ENCODE peak calls at places on chromosomes 6 and 20, in ten cellular contexts. One of them, this sample, is unnamed.

GRCh38 chr6:24545691-24546090 is 50.9 kb downstream of the ALDH5A1 start:
- DNase-seq in midbrain: no peak
- DNase-seq in aorta: no peak
- DNase-seq in activated CD8-positive, alpha-beta memory T cell treated with anti-CD3 and anti-CD28 coated beads, Interleukin-2, amount 50 U/mL, for 48 hours: no peak
- DNase-seq in HTR-8/SVneo: no peak
- DNase-seq in HFFc6: no peak
- DNase-seq in stimulated activated CD4-positive, alpha-beta T cell treated with anti-CD3 and anti-CD28 coated beads, Interleukin-12 subunit alpha, Interleukin-12 subunit beta, amount 100 ng/mL, for 48 hours: no peak
- DNase-seq in iris pigment epithelial cell: no peak
- DNase-seq in KG1: no peak
- DNase-seq in GF-D8: no peak
- DNase-seq in this sample: no peak

GRCh38 chr6:54516331-54516730 is 208.1 kb downstream of the TINAG start:
- DNase-seq in midbrain: no peak
- DNase-seq in aorta: no peak
- DNase-seq in activated CD8-positive, alpha-beta memory T cell treated with anti-CD3 and anti-CD28 coated beads, Interleukin-2, amount 50 U/mL, for 48 hours: no peak
- DNase-seq in HTR-8/SVneo: no peak
- DNase-seq in HFFc6: no peak
- DNase-seq in stimulated activated CD4-positive, alpha-beta T cell treated with anti-CD3 and anti-CD28 coated beads, Interleukin-12 subunit alpha, Interleukin-12 subunit beta, amount 100 ng/mL, for 48 hours: no peak
- DNase-seq in iris pigment epithelial cell: no peak
- DNase-seq in KG1: no peak
- DNase-seq in GF-D8: no peak
- DNase-seq in this sample: no peak

GRCh38 chr6:107235521-107235920 is 120.2 kb upstream of the BEND3 start:
- DNase-seq in midbrain: no peak
- DNase-seq in aorta: no peak
- DNase-seq in activated CD8-positive, alpha-beta memory T cell treated with anti-CD3 and anti-CD28 coated beads, Interleukin-2, amount 50 U/mL, for 48 hours: no peak
- DNase-seq in HTR-8/SVneo: no peak
- DNase-seq in HFFc6: no peak
- DNase-seq in stimulated activated CD4-positive, alpha-beta T cell treated with anti-CD3 and anti-CD28 coated beads, Interleukin-12 subunit alpha, Interleukin-12 subunit beta, amount 100 ng/mL, for 48 hours: no peak
- DNase-seq in iris pigment epithelial cell: peak
- DNase-seq in KG1: no peak
- DNase-seq in GF-D8: no peak
- DNase-seq in this sample: no peak

GRCh38 chr6:170345662-170346061 is 39.1 kb downstream of the FAM120B start:
- DNase-seq in midbrain: no peak
- DNase-seq in aorta: no peak
- DNase-seq in activated CD8-positive, alpha-beta memory T cell treated with anti-CD3 and anti-CD28 coated beads, Interleukin-2, amount 50 U/mL, for 48 hours: no peak
- DNase-seq in HTR-8/SVneo: no peak
- DNase-seq in HFFc6: no peak
- DNase-seq in stimulated activated CD4-positive, alpha-beta T cell treated with anti-CD3 and anti-CD28 coated beads, Interleukin-12 subunit alpha, Interleukin-12 subunit beta, amount 100 ng/mL, for 48 hours: no peak
- DNase-seq in iris pigment epithelial cell: no peak
- DNase-seq in KG1: no peak
- DNase-seq in GF-D8: no peak
- DNase-seq in this sample: no peak

GRCh38 chr20:13256606-13257005 is 35.5 kb downstream of the ISM1 start:
- DNase-seq in midbrain: no peak
- DNase-seq in aorta: no peak
- DNase-seq in activated CD8-positive, alpha-beta memory T cell treated with anti-CD3 and anti-CD28 coated beads, Interleukin-2, amount 50 U/mL, for 48 hours: no peak
- DNase-seq in HTR-8/SVneo: no peak
- DNase-seq in HFFc6: no peak
- DNase-seq in stimulated activated CD4-positive, alpha-beta T cell treated with anti-CD3 and anti-CD28 coated beads, Interleukin-12 subunit alpha, Interleukin-12 subunit beta, amount 100 ng/mL, for 48 hours: no peak
- DNase-seq in iris pigment epithelial cell: no peak
- DNase-seq in KG1: no peak
- DNase-seq in GF-D8: no peak
- DNase-seq in this sample: no peak

GRCh38 chr6:137403855-137404254 is 90.3 kb downstream of the OLIG3 start:
- DNase-seq in midbrain: no peak
- DNase-seq in aorta: no peak
- DNase-seq in activated CD8-positive, alpha-beta memory T cell treated with anti-CD3 and anti-CD28 coated beads, Interleukin-2, amount 50 U/mL, for 48 hours: no peak
- DNase-seq in HTR-8/SVneo: no peak
- DNase-seq in HFFc6: no peak
- DNase-seq in stimulated activated CD4-positive, alpha-beta T cell treated with anti-CD3 and anti-CD28 coated beads, Interleukin-12 subunit alpha, Interleukin-12 subunit beta, amount 100 ng/mL, for 48 hours: no peak
- DNase-seq in iris pigment epithelial cell: no peak
- DNase-seq in KG1: no peak
- DNase-seq in GF-D8: no peak
- DNase-seq in this sample: no peak

GRCh38 chr20:11355338-11355737 is 562.4 kb upstream of the BTBD3 start:
- DNase-seq in midbrain: no peak
- DNase-seq in aorta: no peak
- DNase-seq in activated CD8-positive, alpha-beta memory T cell treated with anti-CD3 and anti-CD28 coated beads, Interleukin-2, amount 50 U/mL, for 48 hours: no peak
- DNase-seq in HTR-8/SVneo: no peak
- DNase-seq in HFFc6: no peak
- DNase-seq in stimulated activated CD4-positive, alpha-beta T cell treated with anti-CD3 and anti-CD28 coated beads, Interleukin-12 subunit alpha, Interleukin-12 subunit beta, amount 100 ng/mL, for 48 hours: no peak
- DNase-seq in iris pigment epithelial cell: no peak
- DNase-seq in KG1: no peak
- DNase-seq in GF-D8: no peak
- DNase-seq in this sample: no peak

GRCh38 chr20:41181567-41181966 is 44.2 kb downstream of the PLCG1 start:
- DNase-seq in midbrain: no peak
- DNase-seq in aorta: no peak
- DNase-seq in activated CD8-positive, alpha-beta memory T cell treated with anti-CD3 and anti-CD28 coated beads, Interleukin-2, amount 50 U/mL, for 48 hours: no peak
- DNase-seq in HTR-8/SVneo: no peak
- DNase-seq in HFFc6: no peak
- DNase-seq in stimulated activated CD4-positive, alpha-beta T cell treated with anti-CD3 and anti-CD28 coated beads, Interleukin-12 subunit alpha, Interleukin-12 subunit beta, amount 100 ng/mL, for 48 hours: no peak
- DNase-seq in iris pigment epithelial cell: no peak
- DNase-seq in KG1: no peak
- DNase-seq in GF-D8: no peak
- DNase-seq in this sample: no peak

GRCh38 chr6:52390361-52390727 is 28.4 kb downstream of the PAQR8 start:
- DNase-seq in midbrain: no peak
- DNase-seq in aorta: no peak
- DNase-seq in activated CD8-positive, alpha-beta memory T cell treated with anti-CD3 and anti-CD28 coated beads, Interleukin-2, amount 50 U/mL, for 48 hours: no peak
- DNase-seq in HTR-8/SVneo: peak
- DNase-seq in HFFc6: peak
- DNase-seq in stimulated activated CD4-positive, alpha-beta T cell treated with anti-CD3 and anti-CD28 coated beads, Interleukin-12 subunit alpha, Interleukin-12 subunit beta, amount 100 ng/mL, for 48 hours: no peak
- DNase-seq in iris pigment epithelial cell: peak
- DNase-seq in KG1: peak
- DNase-seq in GF-D8: no peak
- DNase-seq in this sample: no peak

GRCh38 chr20:20130399-20130798 is 78.1 kb downstream of the CFAP61 start:
- DNase-seq in midbrain: no peak
- DNase-seq in aorta: no peak
- DNase-seq in activated CD8-positive, alpha-beta memory T cell treated with anti-CD3 and anti-CD28 coated beads, Interleukin-2, amount 50 U/mL, for 48 hours: no peak
- DNase-seq in HTR-8/SVneo: no peak
- DNase-seq in HFFc6: no peak
- DNase-seq in stimulated activated CD4-positive, alpha-beta T cell treated with anti-CD3 and anti-CD28 coated beads, Interleukin-12 subunit alpha, Interleukin-12 subunit beta, amount 100 ng/mL, for 48 hours: no peak
- DNase-seq in iris pigment epithelial cell: peak
- DNase-seq in KG1: no peak
- DNase-seq in GF-D8: no peak
- DNase-seq in this sample: no peak

GRCh38 chr6:30915591-30915946 is 1.5 kb downstream of the VARS2 start:
- DNase-seq in midbrain: peak
- DNase-seq in aorta: no peak
- DNase-seq in activated CD8-positive, alpha-beta memory T cell treated with anti-CD3 and anti-CD28 coated beads, Interleukin-2, amount 50 U/mL, for 48 hours: no peak
- DNase-seq in HTR-8/SVneo: peak
- DNase-seq in HFFc6: peak
- DNase-seq in stimulated activated CD4-positive, alpha-beta T cell treated with anti-CD3 and anti-CD28 coated beads, Interleukin-12 subunit alpha, Interleukin-12 subunit beta, amount 100 ng/mL, for 48 hours: no peak
- DNase-seq in iris pigment epithelial cell: peak
- DNase-seq in KG1: no peak
- DNase-seq in GF-D8: peak
- DNase-seq in this sample: no peak

This sample was measured in SK-N-MC.